ENCODE peak calls at places on chromosome 11, in ten cellular contexts. I, M, B, N, J, T, A, S, O and H are unnamed samples.

GRCh38 chr11:61787928-61788491 is 4.4 kb downstream of the TMEM258 start:
- DNase-seq in I (peak; percentile 65), M (no peak), B (no peak), N (no peak), J (no peak), T (peak; percentile 46), A (peak; percentile 23), S (peak; percentile 34), O (no peak), H (no peak)

GRCh38 chr11:11521306-11522002 is 100.4 kb downstream of the GALNT18 start:
- DNase-seq in I (no peak), M (no peak), B (no peak), N (no peak), J (no peak), T (no peak), A (peak; percentile 29), S (peak; percentile 16), O (no peak), H (no peak)

GRCh38 chr11:17766590-17766989 is 32.0 kb downstream of the KCNC1 start:
- DNase-seq in I (no peak), M (no peak), B (no peak), N (no peak), J (no peak), T (no peak), A (no peak), S (no peak), O (no peak), H (no peak)

GRCh38 chr11:6650980-6651379 is 4.6 kb downstream of the DCHS1 start:
- DNase-seq in I (no peak), M (no peak), B (no peak), N (no peak), J (no peak), T (no peak), A (peak; percentile 52), S (no peak), O (no peak), H (no peak)

GRCh38 chr11:11998091-11998781 is 10.2 kb downstream of the DKK3 start:
- DNase-seq in I (no peak), M (no peak), B (no peak), N (no peak), J (no peak), T (no peak), A (peak; percentile 30), S (no peak), O (no peak), H (no peak)

GRCh38 chr11:66745356-66746235 is 16.6 kb upstream of the SPTBN2 start:
- DNase-seq in I (peak; percentile 90), M (peak; percentile 67), B (peak; percentile 66), N (no peak), J (peak; percentile 72), T (no peak), A (peak; percentile 67), S (no peak), O (peak; percentile 73), H (peak; percentile 56)

GRCh38 chr11:133762538-133762937 is 82.8 kb downstream of the SPATA19 start:
- DNase-seq in I (no peak), M (no peak), B (no peak), N (no peak), J (no peak), T (no peak), A (no peak), S (no peak), O (no peak), H (no peak)

GRCh38 chr11:134045799-134046635 is 22.9 kb upstream of the JAM3 start:
- DNase-seq in I (peak; percentile 92), M (peak; percentile 56), B (no peak), N (no peak), J (no peak), T (no peak), A (peak; percentile 52), S (peak; percentile 77), O (peak; percentile 60), H (no peak)

GRCh38 chr11:70078095-70078795 is at the start of gene ANO1:
- DNase-seq in I (peak; percentile 33), M (no peak), B (no peak), N (no peak), J (no peak), T (no peak), A (no peak), S (no peak), O (no peak), H (peak; percentile 61)

GRCh38 chr11:75597636-75598035 is 35.6 kb downstream of the SERPINH1 start:
- DNase-seq in I (peak; percentile 55), M (no peak), B (peak; percentile 61), N (no peak), J (no peak), T (no peak), A (peak; percentile 18), S (peak; percentile 38), O (peak; percentile 46), H (no peak)

GRCh38 chr11:117554601-117555333 is 227.1 kb downstream of the CEP164 start:
- DNase-seq in I (peak; percentile 88), M (no peak), B (no peak), N (no peak), J (no peak), T (no peak), A (no peak), S (no peak), O (no peak), H (no peak)

GRCh38 chr11:61133956-61134662 is 27.1 kb downstream of the VPS37C start:
- DNase-seq in I (peak; percentile 60), M (no peak), B (no peak), N (no peak), J (no peak), T (no peak), A (no peak), S (no peak), O (no peak), H (no peak)

GRCh38 chr11:65864758-65865471 is 4.7 kb downstream of the MUS81 start:
- DNase-seq in I (no peak), M (no peak), B (no peak), N (no peak), J (no peak), T (no peak), A (no peak), S (no peak), O (no peak), H (no peak)

GRCh38 chr11:70142171-70142875 is 60.8 kb upstream of the FADD start:
- DNase-seq in I (no peak), M (no peak), B (no peak), N (no peak), J (no peak), T (no peak), A (no peak), S (peak; percentile 40), O (peak; percentile 71), H (no peak)

GRCh38 chr11:69744435-69744834 is 30.7 kb downstream of the FGF4 start:
- DNase-seq in I (no peak), M (no peak), B (no peak), N (no peak), J (no peak), T (no peak), A (no peak), S (peak; percentile 7), O (no peak), H (no peak)

GRCh38 chr11:71988050-71988449 is 10.7 kb upstream of the IL18BP start:
- DNase-seq in I (no peak), M (no peak), B (no peak), N (no peak), J (no peak), T (no peak), A (no peak), S (no peak), O (no peak), H (no peak)

GRCh38 chr11:95156133-95156731 is 66.6 kb downstream of the ENDOD1 start:
- DNase-seq in I (no peak), M (no peak), B (no peak), N (no peak), J (no peak), T (no peak), A (no peak), S (no peak), O (no peak), H (no peak)

GRCh38 chr11:428295-428694 is 13.5 kb upstream of the SIGIRR start:
- DNase-seq in I (no peak), M (no peak), B (no peak), N (no peak), J (no peak), T (no peak), A (no peak), S (no peak), O (no peak), H (no peak)

GRCh38 chr11:55503449-55503848 is 50.8 kb upstream of the OR4C15 start:
- DNase-seq in I (peak; percentile 33), M (no peak), B (no peak), N (no peak), J (no peak), T (no peak), A (no peak), S (no peak), O (no peak), H (no peak)

GRCh38 chr11:97740783-97741151 is 1280.0 kb upstream of the CNTN5 start:
- DNase-seq in I (no peak), M (no peak), B (no peak), N (no peak), J (no peak), T (no peak), A (no peak), S (no peak), O (no peak), H (no peak)

GRCh38 chr11:3615998-3616397 is 25.8 kb downstream of the ART5 start:
- DNase-seq in I (no peak), M (no peak), B (no peak), N (no peak), J (no peak), T (no peak), A (no peak), S (peak; percentile 57), O (peak; percentile 56), H (no peak)

GRCh38 chr11:129278586-129279319 is 86.6 kb upstream of the ARHGAP32 start:
- DNase-seq in I (no peak), M (no peak), B (peak; percentile 5), N (no peak), J (no peak), T (no peak), A (peak; percentile 15), S (no peak), O (no peak), H (no peak)